ENCODE peak calls at places on chromosomes 4 and X, in eight cellular contexts. F is tibial artery, A is left lung, D is lower lobe of right lung, J is MCF 10A, Y is fibroblast of mammary gland, B is psoas muscle, R is WERI-Rb-1. G is an unnamed sample.

GRCh38 chr4:88211473-88212252 is 53.2 kb upstream of the ABCG2 start:
- DNase-seq in F (no peak), A (no peak), D (no peak), J (peak; percentile 68), Y (peak; percentile 49), B (no peak), R (peak; percentile 15), G (no peak)

GRCh38 chrX:19064175-19064574 is 58.1 kb downstream of the ADGRG2 start:
- DNase-seq in F (no peak), A (no peak), D (no peak), J (peak; percentile 82), Y (peak; percentile 62), B (no peak), R (peak; percentile 34), G (no peak)

GRCh38 chr4:48237996-48238645 is 31.5 kb downstream of the TEC start:
- DNase-seq in F (no peak), A (no peak), D (no peak), J (peak; percentile 85), Y (peak; percentile 65), B (no peak), R (no peak), G (no peak)

GRCh38 chr4:85028910-85029309 is 62.4 kb upstream of the WDFY3 start:
- DNase-seq in F (no peak), A (no peak), D (no peak), J (peak; percentile 4), Y (peak; percentile 94), B (no peak), R (no peak), G (no peak)

GRCh38 chr4:70133473-70133872 is 20.6 kb upstream of the PRR27 start:
- DNase-seq in F (no peak), A (peak; percentile 10), D (no peak), J (no peak), Y (no peak), B (no peak), R (no peak), G (no peak)

GRCh38 chrX:107935200-107935599 is 47.0 kb downstream of the TEX13B start:
- DNase-seq in F (no peak), A (no peak), D (no peak), J (peak; percentile 76), Y (peak; percentile 79), B (no peak), R (no peak), G (no peak)

GRCh38 chrX:102746134-102746584 is 25.6 kb downstream of the GPRASP3 start:
- DNase-seq in F (peak; percentile 62), A (peak; percentile 91), D (peak; percentile 54), J (no peak), Y (peak; percentile 10), B (peak; percentile 62), R (peak; percentile 34), G (peak; percentile 17)

GRCh38 chrX:149570668-149571067 is 16.6 kb downstream of the MAGEA9B start:
- DNase-seq in F (no peak), A (no peak), D (no peak), J (peak; percentile 72), Y (peak; percentile 41), B (no peak), R (no peak), G (no peak)

GRCh38 chr4:24598025-24598424 is 13.7 kb upstream of the DHX15 start:
- DNase-seq in F (no peak), A (peak; percentile 77), D (peak; percentile 80), J (peak; percentile 18), Y (no peak), B (no peak), R (no peak), G (no peak)

GRCh38 chrX:107551546-107551945 is 76.8 kb upstream of the PRPS1 start:
- DNase-seq in F (no peak), A (no peak), D (peak; percentile 66), J (no peak), Y (no peak), B (no peak), R (no peak), G (no peak)

GRCh38 chr4:124206779-124207605 is 505.5 kb downstream of the ANKRD50 start:
- DNase-seq in F (no peak), A (no peak), D (no peak), J (peak; percentile 37), Y (peak; percentile 84), B (no peak), R (no peak), G (no peak)

GRCh38 chrX:24202465-24203031 is 53.0 kb downstream of the ZFX start:
- DNase-seq in F (no peak), A (no peak), D (no peak), J (no peak), Y (no peak), B (no peak), R (no peak), G (no peak)

GRCh38 chr4:78749972-78750727 is 26.0 kb upstream of the BMP2K start:
- DNase-seq in F (no peak), A (no peak), D (no peak), J (no peak), Y (peak; percentile 20), B (no peak), R (no peak), G (no peak)

GRCh38 chr4:157775971-157776370 is 396.9 kb downstream of the GASK1B start:
- DNase-seq in F (no peak), A (no peak), D (no peak), J (no peak), Y (no peak), B (no peak), R (no peak), G (no peak)

GRCh38 chr4:4411906-4412305 is 25.0 kb downstream of the NSG1 start:
- DNase-seq in F (no peak), A (no peak), D (peak; percentile 25), J (no peak), Y (no peak), B (peak; percentile 15), R (no peak), G (no peak)

GRCh38 chrX:107715331-107716044 is 60.1 kb downstream of the TSC22D3 start:
- DNase-seq in F (peak; percentile 55), A (no peak), D (peak; percentile 51), J (no peak), Y (peak; percentile 49), B (peak; percentile 47), R (no peak), G (no peak)

GRCh38 chr4:171793723-171794122 is 19.5 kb upstream of the GALNTL6 start:
- DNase-seq in F (no peak), A (no peak), D (no peak), J (no peak), Y (no peak), B (no peak), R (no peak), G (no peak)

GRCh38 chrX:41665676-41666075 is 23.1 kb upstream of the GPR34 start:
- DNase-seq in F (no peak), A (no peak), D (no peak), J (no peak), Y (no peak), B (no peak), R (no peak), G (no peak)

GRCh38 chrX:65528705-65529340 is 5.8 kb downstream of the LAS1L start:
- DNase-seq in F (no peak), A (no peak), D (no peak), J (peak; percentile 40), Y (peak; percentile 30), B (peak; percentile 70), R (peak; percentile 50), G (peak; percentile 42)
- TF ChIP-seq CTCF in F (peak; percentile 69), A (peak; percentile 99), D (peak; percentile 84), J (peak; percentile 94), Y (peak; percentile 98), B (peak; percentile 91), R (peak; percentile 99), G (peak; percentile 86)

GRCh38 chr4:2042207-2042946 is 16.8 kb upstream of the NAT8L start:
- DNase-seq in F (no peak), A (peak; percentile 86), D (peak; percentile 50), J (no peak), Y (no peak), B (no peak), R (peak; percentile 43), G (peak; percentile 31)
- TF ChIP-seq CTCF in F (no peak), A (no peak), D (no peak), J (no peak), Y (no peak), B (no peak), R (peak; percentile 27), G (no peak)

GRCh38 chrX:40646489-40647306 is 663 bp downstream of the CXorf38 start:
- DNase-seq in F (peak; percentile 74), A (peak; percentile 87), D (peak; percentile 66), J (no peak), Y (peak; percentile 43), B (peak; percentile 72), R (peak; percentile 23), G (peak; percentile 21)

GRCh38 chrX:40647307-40648197 is at the start of gene CXorf38:
- DNase-seq in F (peak; percentile 95), A (peak; percentile 94), D (peak; percentile 91), J (peak; percentile 81), Y (peak; percentile 88), B (peak; percentile 98), R (peak; percentile 95), G (peak; percentile 91)

GRCh38 chrX:40652664-40653063 is 5.3 kb upstream of the CXorf38 start:
- DNase-seq in F (no peak), A (no peak), D (no peak), J (no peak), Y (no peak), B (no peak), R (no peak), G (no peak)

GRCh38 chrX:40653535-40653934 is 6.2 kb upstream of the CXorf38 start:
- DNase-seq in F (no peak), A (no peak), D (no peak), J (no peak), Y (no peak), B (no peak), R (no peak), G (no peak)

DNA sequence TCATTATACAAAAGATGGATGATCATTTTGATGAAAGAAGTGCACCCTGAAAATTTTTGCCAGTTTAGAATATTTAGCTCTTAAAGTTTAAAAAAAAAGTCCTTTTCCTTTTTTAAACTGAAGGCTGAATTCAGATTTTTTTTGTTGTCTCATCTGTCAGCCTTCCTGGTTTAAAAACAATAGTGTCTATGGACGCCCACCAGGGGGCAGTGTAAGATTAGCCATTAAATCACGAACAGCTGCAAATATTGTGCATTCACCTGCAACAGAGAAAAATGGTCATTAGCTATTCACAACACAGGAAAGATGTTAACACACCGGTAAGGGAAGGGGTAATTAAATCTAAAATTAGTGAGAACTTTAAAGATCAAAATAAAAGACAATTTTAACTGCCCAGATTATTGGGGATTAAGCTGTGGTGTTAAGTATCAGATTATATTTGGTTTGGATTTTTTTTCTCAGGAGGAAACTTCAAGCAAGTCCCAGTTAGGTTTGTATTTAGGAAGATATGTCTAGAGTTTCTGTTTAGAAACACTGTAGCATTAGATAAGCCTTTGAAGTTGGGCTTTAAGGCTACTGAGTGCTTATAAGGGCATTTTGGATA is 4.4 kb upstream of the CXorf38 start:
- DNase-seq in F (no peak), A (no peak), D (peak; percentile 51), J (peak; percentile 79), Y (peak; percentile 73), B (peak; percentile 67), R (peak; percentile 63), G (peak; percentile 52)
- TF ChIP-seq CTCF in F (peak; percentile 73), A (peak; percentile 70), D (peak; percentile 62), J (peak; percentile 73), Y (peak; percentile 69), B (peak; percentile 91), R (peak; percentile 48), G (peak; percentile 74)

DNA sequence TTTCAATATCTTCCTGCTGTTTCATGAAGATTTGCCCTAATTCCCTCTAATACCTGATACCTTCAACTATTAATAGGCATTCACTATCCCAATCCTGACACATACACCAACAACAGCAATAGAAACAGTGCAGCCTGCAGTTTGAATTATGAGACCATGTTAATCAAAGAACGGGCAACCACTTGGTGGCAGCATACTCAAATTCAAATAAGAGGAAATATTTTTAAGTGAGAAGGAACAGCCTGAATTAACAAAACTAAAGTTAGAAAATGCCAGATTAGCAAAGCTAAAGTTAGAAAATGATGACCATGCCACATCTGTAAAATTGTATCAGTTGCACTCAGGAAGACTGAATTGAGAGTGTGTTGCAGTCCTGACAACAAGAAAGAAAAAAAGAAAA is 204.9 kb downstream of the SMARCA1 start:
- DNase-seq in F (no peak), A (no peak), D (no peak), J (peak; percentile 45), Y (peak; percentile 29), B (no peak), R (no peak), G (no peak)
- TF ChIP-seq CTCF in F (no peak), A (peak; percentile 15), D (no peak), J (peak; percentile 34), Y (peak; percentile 25), B (peak; percentile 10), R (peak; percentile 14), G (no peak)

G was measured in natural killer cell.